ENCODE peak calls at places on chromosomes 7 and 10, in ten cellular contexts. One of them, this sample, is unnamed.

GRCh38 chr10:129035052-129035805 is 431.8 kb upstream of the MGMT start:
- DNase-seq in A172: no peak
- DNase-seq in kidney epithelial cell: peak; percentile 42
- DNase-seq in BJ: no peak
- DNase-seq in endodermal cell: no peak
- DNase-seq in activated T-helper 2 cell treated with anti-CD3 and anti-CD28 coated beads, Interferon-gamma antibody, Interleukin-2, Interleukin-4, amounts not matched to agents 10 μg/mL and 5 μg/mL and 100 μg/mL, durations not matched to agents 14 hours and 24 hours and 36 hours: peak; percentile 73
- DNase-seq in renal cortical epithelial cell: peak; percentile 82
- DNase-seq in NCI-H1092: no peak
- DNase-seq in activated T-helper 9 cell treated with anti-CD3 and anti-CD28 coated beads, Interleukin-2, amount 50 U/mL, for 16 hours: no peak
- DNase-seq in ACHN: peak; percentile 90
- DNase-seq in this sample: no peak

GRCh38 chr7:2633538-2634264 is 1.9 kb downstream of the TTYH3 start:
- DNase-seq in A172: peak; percentile 89
- DNase-seq in kidney epithelial cell: no peak
- DNase-seq in BJ: peak; percentile 61
- DNase-seq in endodermal cell: peak; percentile 74
- DNase-seq in activated T-helper 2 cell treated with anti-CD3 and anti-CD28 coated beads, Interferon-gamma antibody, Interleukin-2, Interleukin-4, amounts not matched to agents 10 μg/mL and 5 μg/mL and 100 μg/mL, durations not matched to agents 14 hours and 24 hours and 36 hours: no peak
- DNase-seq in renal cortical epithelial cell: peak; percentile 83
- DNase-seq in NCI-H1092: no peak
- DNase-seq in activated T-helper 9 cell treated with anti-CD3 and anti-CD28 coated beads, Interleukin-2, amount 50 U/mL, for 16 hours: peak; percentile 21
- DNase-seq in ACHN: peak; percentile 93
- DNase-seq in this sample: peak; percentile 78

GRCh38 chr7:65325793-65326432 is 47.7 kb upstream of the ZNF92 start:
- DNase-seq in A172: peak; percentile 38
- DNase-seq in kidney epithelial cell: no peak
- DNase-seq in BJ: no peak
- DNase-seq in endodermal cell: no peak
- DNase-seq in activated T-helper 2 cell treated with anti-CD3 and anti-CD28 coated beads, Interferon-gamma antibody, Interleukin-2, Interleukin-4, amounts not matched to agents 10 μg/mL and 5 μg/mL and 100 μg/mL, durations not matched to agents 14 hours and 24 hours and 36 hours: no peak
- DNase-seq in renal cortical epithelial cell: peak; percentile 20
- DNase-seq in NCI-H1092: no peak
- DNase-seq in activated T-helper 9 cell treated with anti-CD3 and anti-CD28 coated beads, Interleukin-2, amount 50 U/mL, for 16 hours: no peak
- DNase-seq in ACHN: peak; percentile 45
- DNase-seq in this sample: no peak

GRCh38 chr10:80590585-80591125 is 53.0 kb downstream of the SH2D4B start:
- DNase-seq in A172: no peak
- DNase-seq in kidney epithelial cell: no peak
- DNase-seq in BJ: no peak
- DNase-seq in endodermal cell: no peak
- DNase-seq in activated T-helper 2 cell treated with anti-CD3 and anti-CD28 coated beads, Interferon-gamma antibody, Interleukin-2, Interleukin-4, amounts not matched to agents 10 μg/mL and 5 μg/mL and 100 μg/mL, durations not matched to agents 14 hours and 24 hours and 36 hours: no peak
- DNase-seq in renal cortical epithelial cell: no peak
- DNase-seq in NCI-H1092: no peak
- DNase-seq in activated T-helper 9 cell treated with anti-CD3 and anti-CD28 coated beads, Interleukin-2, amount 50 U/mL, for 16 hours: no peak
- DNase-seq in ACHN: no peak
- DNase-seq in this sample: no peak

GRCh38 chr7:138092486-138093028 is 16.3 kb downstream of the AKR1D1 start:
- DNase-seq in A172: no peak
- DNase-seq in kidney epithelial cell: no peak
- DNase-seq in BJ: no peak
- DNase-seq in endodermal cell: no peak
- DNase-seq in activated T-helper 2 cell treated with anti-CD3 and anti-CD28 coated beads, Interferon-gamma antibody, Interleukin-2, Interleukin-4, amounts not matched to agents 10 μg/mL and 5 μg/mL and 100 μg/mL, durations not matched to agents 14 hours and 24 hours and 36 hours: no peak
- DNase-seq in renal cortical epithelial cell: peak; percentile 25
- DNase-seq in NCI-H1092: no peak
- DNase-seq in activated T-helper 9 cell treated with anti-CD3 and anti-CD28 coated beads, Interleukin-2, amount 50 U/mL, for 16 hours: no peak
- DNase-seq in ACHN: no peak
- DNase-seq in this sample: no peak

GRCh38 chr10:99520040-99520803 is 12.5 kb upstream of the NKX2-3 start:
- DNase-seq in A172: peak; percentile 13
- DNase-seq in kidney epithelial cell: no peak
- DNase-seq in BJ: no peak
- DNase-seq in endodermal cell: peak; percentile 77
- DNase-seq in activated T-helper 2 cell treated with anti-CD3 and anti-CD28 coated beads, Interferon-gamma antibody, Interleukin-2, Interleukin-4, amounts not matched to agents 10 μg/mL and 5 μg/mL and 100 μg/mL, durations not matched to agents 14 hours and 24 hours and 36 hours: no peak
- DNase-seq in renal cortical epithelial cell: no peak
- DNase-seq in NCI-H1092: no peak
- DNase-seq in activated T-helper 9 cell treated with anti-CD3 and anti-CD28 coated beads, Interleukin-2, amount 50 U/mL, for 16 hours: no peak
- DNase-seq in ACHN: no peak
- DNase-seq in this sample: no peak

GRCh38 chr10:75263806-75264205 is 28.0 kb upstream of the COMTD1 start:
- DNase-seq in A172: no peak
- DNase-seq in kidney epithelial cell: no peak
- DNase-seq in BJ: no peak
- DNase-seq in endodermal cell: no peak
- DNase-seq in activated T-helper 2 cell treated with anti-CD3 and anti-CD28 coated beads, Interferon-gamma antibody, Interleukin-2, Interleukin-4, amounts not matched to agents 10 μg/mL and 5 μg/mL and 100 μg/mL, durations not matched to agents 14 hours and 24 hours and 36 hours: no peak
- DNase-seq in renal cortical epithelial cell: no peak
- DNase-seq in NCI-H1092: no peak
- DNase-seq in activated T-helper 9 cell treated with anti-CD3 and anti-CD28 coated beads, Interleukin-2, amount 50 U/mL, for 16 hours: no peak
- DNase-seq in ACHN: no peak
- DNase-seq in this sample: no peak

GRCh38 chr7:143384148-143384547 is 3.0 kb downstream of the ZYX start:
- DNase-seq in A172: no peak
- DNase-seq in kidney epithelial cell: no peak
- DNase-seq in BJ: no peak
- DNase-seq in endodermal cell: peak; percentile 36
- DNase-seq in activated T-helper 2 cell treated with anti-CD3 and anti-CD28 coated beads, Interferon-gamma antibody, Interleukin-2, Interleukin-4, amounts not matched to agents 10 μg/mL and 5 μg/mL and 100 μg/mL, durations not matched to agents 14 hours and 24 hours and 36 hours: no peak
- DNase-seq in renal cortical epithelial cell: no peak
- DNase-seq in NCI-H1092: no peak
- DNase-seq in activated T-helper 9 cell treated with anti-CD3 and anti-CD28 coated beads, Interleukin-2, amount 50 U/mL, for 16 hours: no peak
- DNase-seq in ACHN: no peak
- DNase-seq in this sample: peak; percentile 65

GRCh38 chr7:5695037-5695708 is 86.3 kb downstream of the RNF216 start:
- DNase-seq in A172: peak; percentile 97
- DNase-seq in kidney epithelial cell: no peak
- DNase-seq in BJ: peak; percentile 53
- DNase-seq in endodermal cell: no peak
- DNase-seq in activated T-helper 2 cell treated with anti-CD3 and anti-CD28 coated beads, Interferon-gamma antibody, Interleukin-2, Interleukin-4, amounts not matched to agents 10 μg/mL and 5 μg/mL and 100 μg/mL, durations not matched to agents 14 hours and 24 hours and 36 hours: peak; percentile 79
- DNase-seq in renal cortical epithelial cell: peak; percentile 41
- DNase-seq in NCI-H1092: no peak
- DNase-seq in activated T-helper 9 cell treated with anti-CD3 and anti-CD28 coated beads, Interleukin-2, amount 50 U/mL, for 16 hours: peak; percentile 43
- DNase-seq in ACHN: peak; percentile 38
- DNase-seq in this sample: no peak

GRCh38 chr10:117830832-117831231 is 215.9 kb downstream of the RAB11FIP2 start:
- DNase-seq in A172: no peak
- DNase-seq in kidney epithelial cell: no peak
- DNase-seq in BJ: no peak
- DNase-seq in endodermal cell: peak; percentile 94
- DNase-seq in activated T-helper 2 cell treated with anti-CD3 and anti-CD28 coated beads, Interferon-gamma antibody, Interleukin-2, Interleukin-4, amounts not matched to agents 10 μg/mL and 5 μg/mL and 100 μg/mL, durations not matched to agents 14 hours and 24 hours and 36 hours: peak; percentile 32
- DNase-seq in renal cortical epithelial cell: no peak
- DNase-seq in NCI-H1092: no peak
- DNase-seq in activated T-helper 9 cell treated with anti-CD3 and anti-CD28 coated beads, Interleukin-2, amount 50 U/mL, for 16 hours: no peak
- DNase-seq in ACHN: no peak
- DNase-seq in this sample: no peak

This sample was measured in upper lobe of right lung.